ENCODE peak calls at places on chromosomes 1 and 21, in five cellular contexts. E is T1000, W is AG08395, X is GM10248, L is endothelial cell. A is an unnamed sample.

GRCh38 chr1:220527279-220528048 is 472 bp upstream of the MARK1 start:
- DNase-seq in L (peak), W (no peak), E (no peak), X (peak), A (peak)

GRCh38 chr21:43834146-43834905 is 30.7 kb upstream of the AGPAT3 start:
- DNase-seq in X (no peak), E (no peak), L (no peak), W (no peak), A (no peak)

GRCh38 chr1:171652234-171652822 is at the start of gene MYOC:
- DNase-seq in X (no peak), E (no peak), W (no peak), L (no peak), A (no peak)

GRCh38 chr1:30662291-30662840 is 61.0 kb downstream of the MATN1 start:
- DNase-seq in W (no peak), E (no peak), X (no peak), L (no peak), A (no peak)

GRCh38 chr1:156298852-156299357 is at the start of gene VHLL:
- DNase-seq in E (no peak), L (no peak), X (no peak), W (no peak), A (no peak)

GRCh38 chr1:91651243-91651642 is 150.6 kb downstream of the CDC7 start:
- DNase-seq in X (no peak), E (no peak), W (no peak), L (no peak), A (no peak)

GRCh38 chr1:209222826-209223225 is 360.7 kb upstream of the CAMK1G start:
- DNase-seq in L (no peak), W (no peak), X (no peak), E (no peak), A (no peak)

GRCh38 chr1:58812926-58813325 is 29.1 kb upstream of the JUN start:
- DNase-seq in W (no peak), E (no peak), X (no peak), L (no peak), A (no peak)

GRCh38 chr1:205013683-205014367 is 29.2 kb upstream of the CNTN2 start:
- DNase-seq in X (no peak), E (no peak), W (peak), L (no peak), A (no peak)

GRCh38 chr1:59008599-59009347 is 224.9 kb upstream of the JUN start:
- DNase-seq in X (no peak), E (no peak), L (no peak), W (peak), A (no peak)

GRCh38 chr1:232223309-232223708 is 406.6 kb downstream of the SIPA1L2 start:
- DNase-seq in X (no peak), E (no peak), L (no peak), W (no peak), A (no peak)

GRCh38 chr1:43446881-43447835 is 6.6 kb downstream of the HYI start:
- DNase-seq in L (no peak), W (no peak), E (no peak), X (no peak), A (no peak)

GRCh38 chr1:67307251-67308060 is at the start of gene IL12RB2:
- DNase-seq in E (no peak), X (peak), L (peak), W (peak), A (peak)

GRCh38 chr1:16617101-16617727 is 3.9 kb upstream of the NBPF1 start:
- DNase-seq in X (no peak), E (no peak), W (no peak), L (peak), A (no peak)

A was measured in GM19239.